ENCODE peak calls at places on chromosomes 16 and 17, in eight cellular contexts. N is fibroblast of the aortic adventitia; O is activated CD4-positive, alpha-beta T cell treated with anti-CD3 and anti-CD28 coated beads for 4 hours; I is LHCN-M2; E is T-helper 17 cell; A is testis; Y is cortex of kidney; V is psoas muscle. D is an unnamed sample.

GRCh38 chr16:22402191-22402590 is 27.8 kb upstream of the CDR2 start:
- DNase-seq in I (no peak), V (no peak), A (no peak), E (no peak), N (peak), O (no peak), Y (no peak), D (no peak)

GRCh38 chr16:29030086-29030840 is 45.4 kb downstream of the LAT start:
- DNase-seq in N (no peak), E (no peak), V (no peak), Y (no peak), A (no peak), O (no peak), I (no peak), D (no peak)

GRCh38 chr17:78970834-78971763 is 8.6 kb downstream of the LGALS3BP start:
- DNase-seq in O (peak), I (peak), E (peak), A (peak), V (peak), Y (no peak), N (peak), D (peak)

GRCh38 chr17:58309918-58310259 is 18.7 kb downstream of the TSPOAP1 start:
- DNase-seq in I (no peak), E (no peak), A (peak), Y (no peak), V (no peak), N (no peak), O (no peak), D (no peak)

GRCh38 chr17:6910987-6911603 is 79.6 kb upstream of the TEKT1 start:
- DNase-seq in V (no peak), A (no peak), E (no peak), O (no peak), Y (no peak), N (peak), I (peak), D (no peak)

GRCh38 chr16:55240933-55241332 is 83.1 kb upstream of the IRX6 start:
- DNase-seq in I (no peak), Y (no peak), V (no peak), N (no peak), E (no peak), O (no peak), A (no peak), D (no peak)

GRCh38 chr16:88393034-88393433 is 10.3 kb downstream of the ZNF469 start:
- DNase-seq in Y (no peak), A (no peak), N (no peak), V (peak), E (no peak), I (peak), O (no peak), D (no peak)

GRCh38 chr16:31880322-31880979 is 6.8 kb downstream of the ZNF267 start:
- DNase-seq in E (no peak), N (peak), I (peak), Y (no peak), O (peak), A (no peak), V (no peak), D (peak)

GRCh38 chr16:86701286-86701975 is 123.1 kb downstream of the FOXL1 start:
- DNase-seq in V (no peak), E (no peak), N (no peak), A (no peak), O (no peak), I (no peak), Y (no peak), D (no peak)

GRCh38 chr17:65514082-65514481 is 47.4 kb downstream of the AXIN2 start:
- DNase-seq in I (peak), O (no peak), A (no peak), Y (no peak), V (no peak), N (peak), E (no peak), D (peak)

GRCh38 chr17:50908860-50909764 is 43.0 kb upstream of the TOB1 start:
- DNase-seq in N (no peak), A (peak), I (no peak), V (peak), O (peak), Y (no peak), E (peak), D (peak)

GRCh38 chr16:13093676-13094075 is 192.3 kb downstream of the SHISA9 start:
- DNase-seq in V (no peak), O (no peak), I (peak), Y (no peak), N (no peak), E (no peak), A (no peak), D (no peak)

GRCh38 chr17:82449883-82450356 is 632 bp downstream of the CYBC1 start:
- DNase-seq in E (peak), N (no peak), V (no peak), A (no peak), I (no peak), Y (no peak), O (peak), D (peak)

GRCh38 chr17:13321932-13322701 is 279.6 kb downstream of the HS3ST3A1 start:
- DNase-seq in N (peak), E (no peak), O (no peak), A (no peak), V (no peak), I (no peak), Y (no peak), D (no peak)

GRCh38 chr17:46944931-46945330 is 22.0 kb downstream of the GOSR2 start:
- DNase-seq in Y (no peak), V (no peak), E (no peak), O (no peak), N (no peak), A (no peak), I (no peak), D (no peak)

GRCh38 chr17:5793899-5794298 is 209.6 kb upstream of the NLRP1 start:
- DNase-seq in Y (no peak), E (no peak), A (no peak), N (no peak), O (no peak), I (peak), V (no peak), D (no peak)

GRCh38 chr16:3915438-3916250 is 35.1 kb upstream of the CREBBP start:
- DNase-seq in V (no peak), I (no peak), Y (no peak), N (no peak), O (no peak), E (no peak), A (no peak), D (no peak)

GRCh38 chr17:4329838-4330237 is 36.6 kb downstream of the UBE2G1 start:
- DNase-seq in Y (no peak), A (no peak), I (peak), E (no peak), N (peak), V (no peak), O (no peak), D (no peak)

GRCh38 chr17:2398655-2399571 is 1.9 kb downstream of the MNT start:
- DNase-seq in O (peak), Y (no peak), V (peak), I (peak), E (peak), N (peak), A (peak), D (peak)

GRCh38 chr16:929227-929669 is 41.5 kb downstream of the LMF1 start:
- DNase-seq in A (no peak), E (no peak), I (no peak), V (no peak), N (no peak), O (no peak), Y (no peak), D (no peak)

GRCh38 chr17:979539-980405 is at the start of gene NXN:
- DNase-seq in Y (no peak), O (peak), V (peak), E (peak), N (peak), I (peak), A (peak), D (peak)

GRCh38 chr17:80447790-80448189 is 28.6 kb downstream of the NPTX1 start:
- DNase-seq in I (no peak), N (no peak), A (no peak), O (no peak), E (no peak), V (no peak), Y (no peak), D (no peak)

GRCh38 chr17:80097307-80097630 is 4.1 kb upstream of the GAA start:
- DNase-seq in V (no peak), E (no peak), I (peak), A (no peak), Y (no peak), N (no peak), O (no peak), D (no peak)

GRCh38 chr16:88750854-88751253 is 34.2 kb downstream of the PIEZO1 start:
- DNase-seq in A (no peak), Y (no peak), O (no peak), N (no peak), I (no peak), E (no peak), V (no peak), D (no peak)

GRCh38 chr17:80218391-80218790 is 1.7 kb downstream of the SGSH start:
- DNase-seq in O (no peak), N (no peak), Y (no peak), A (no peak), E (no peak), I (no peak), V (no peak), D (no peak)

GRCh38 chr17:27242951-27243350 is 51.0 kb upstream of the WSB1 start:
- DNase-seq in V (no peak), O (no peak), E (no peak), N (no peak), A (no peak), I (no peak), Y (no peak), D (no peak)

GRCh38 chr16:48526058-48526957 is 83.7 kb downstream of the N4BP1 start:
- DNase-seq in O (peak), V (no peak), Y (no peak), A (no peak), N (no peak), I (no peak), E (no peak), D (peak)

GRCh38 chr16:69169051-69169450 is 17.9 kb upstream of the SNTB2 start:
- DNase-seq in E (no peak), A (no peak), I (no peak), V (no peak), N (no peak), Y (no peak), O (no peak), D (no peak)

GRCh38 chr17:80717661-80718060 is 173.0 kb downstream of the RPTOR start:
- DNase-seq in O (no peak), E (no peak), Y (no peak), V (no peak), A (no peak), I (no peak), N (no peak), D (no peak)